ENCODE peak calls at places on chromosomes 3 and 15, in eight cellular contexts. Y is memory B cell; O is stimulated activated CD8-positive, alpha-beta memory T cell treated with anti-CD3 and anti-CD28 coated beads, Interleukin-15, amount 100 ng/mL, for 24 hours; B is GM23248; N is uterus; U is NCI-H1694 treated with DMSO at 0.1 percent for 48 hours; X is HCEC 1CT; A is DMS153. F is an unnamed sample.

GRCh38 chr3:86771741-86772512 is 219.0 kb downstream of the VGLL3 start:
- DNase-seq in Y (no peak), O (no peak), B (no peak), N (no peak), U (no peak), X (no peak), A (no peak), F (no peak)

GRCh38 chr3:16448691-16449090 is 64.8 kb downstream of the RFTN1 start:
- DNase-seq in Y (no peak), O (no peak), B (peak), N (peak), U (no peak), X (peak), A (no peak), F (peak)

GRCh38 chr3:112770026-112770626 is 76.5 kb downstream of the CD200R1L start:
- DNase-seq in Y (no peak), O (peak), B (peak), N (no peak), U (no peak), X (peak), A (no peak), F (peak)

GRCh38 chr3:9715764-9716437 is 12.3 kb downstream of the CPNE9 start:
- DNase-seq in Y (no peak), O (no peak), B (peak), N (peak), U (no peak), X (peak), A (no peak), F (peak)

GRCh38 chr3:58559586-58559985 is 17.6 kb downstream of the FAM107A start:
- DNase-seq in Y (no peak), O (no peak), B (no peak), N (no peak), U (no peak), X (no peak), A (no peak), F (no peak)

GRCh38 chr15:61228025-61228901 is 839 bp downstream of the RORA start:
- DNase-seq in Y (no peak), O (no peak), B (peak), N (peak), U (no peak), X (peak), A (no peak), F (no peak)

GRCh38 chr3:79018671-79019136 is 749.1 kb downstream of the ROBO1 start:
- DNase-seq in Y (no peak), O (no peak), B (peak), N (peak), U (no peak), X (peak), A (no peak), F (peak)

GRCh38 chr3:172177046-172177445 is 137.7 kb downstream of the FNDC3B start:
- DNase-seq in Y (no peak), O (no peak), B (peak), N (no peak), U (no peak), X (no peak), A (no peak), F (no peak)

GRCh38 chr3:180036678-180037455 is at the start of gene PEX5L:
- DNase-seq in Y (no peak), O (peak), B (peak), N (peak), U (peak), X (peak), A (peak), F (peak)

GRCh38 chr15:47792231-47792630 is 74.9 kb downstream of the SEMA6D start:
- DNase-seq in Y (no peak), O (no peak), B (peak), N (no peak), U (no peak), X (no peak), A (no peak), F (no peak)

GRCh38 chr3:10631224-10631623 is 125.8 kb upstream of the ATP2B2 start:
- DNase-seq in Y (no peak), O (no peak), B (no peak), N (no peak), U (no peak), X (no peak), A (no peak), F (no peak)

F was measured in ACHN.